ENCODE peak calls at places on chromosomes 6 and 20, in ten cellular contexts. F is LHCN-M2; M is activated T-cell treated with anti-CD3 and anti-CD28 coated beads, Interleukin-2, amount 50 U/mL, for 72 hours; Z is left colon; A is activated CD8-positive, alpha-beta T cell treated with anti-CD3 and anti-CD28 coated beads, Interleukin-2, amount 10 ng/mL, durations not matched to agents 7 days and 5 days; S is lower leg skin; Q is nephron progenitor cell; D is NCI-H2029; O is GM20000; C is AG08395. X is an unnamed sample.

GRCh38 chr20:47353697-47354387 is 2.7 kb downstream of the ZMYND8 start:
- DNase-seq in F (no peak), M (no peak), Z (no peak), A (no peak), S (no peak), Q (no peak), D (no peak), O (no peak), C (no peak), X (no peak)

GRCh38 chr6:32886674-32887383 is 32.8 kb downstream of the PSMB9 start:
- DNase-seq in F (peak), M (no peak), Z (no peak), A (no peak), S (no peak), Q (no peak), D (no peak), O (no peak), C (peak), X (no peak)

GRCh38 chr6:169960891-169961611 is 209.6 kb downstream of the ERMARD start:
- DNase-seq in F (no peak), M (no peak), Z (no peak), A (no peak), S (no peak), Q (no peak), D (no peak), O (no peak), C (no peak), X (no peak)

GRCh38 chr20:51118985-51119527 is 96.1 kb upstream of the KCNG1 start:
- DNase-seq in F (no peak), M (no peak), Z (no peak), A (no peak), S (no peak), Q (no peak), D (no peak), O (no peak), C (no peak), X (no peak)

GRCh38 chr6:103715269-103715668 is 1144.5 kb downstream of the HACE1 start:
- DNase-seq in F (no peak), M (no peak), Z (no peak), A (no peak), S (no peak), Q (no peak), D (no peak), O (no peak), C (no peak), X (no peak)

GRCh38 chr6:81451787-81452186 is 300.7 kb downstream of the TENT5A start:
- DNase-seq in F (peak), M (peak), Z (no peak), A (no peak), S (no peak), Q (no peak), D (peak), O (peak), C (peak), X (peak)

GRCh38 chr20:32235331-32236047 is 27.8 kb downstream of the POFUT1 start:
- DNase-seq in F (no peak), M (no peak), Z (peak), A (no peak), S (no peak), Q (no peak), D (no peak), O (no peak), C (no peak), X (no peak)

GRCh38 chr6:2803731-2804429 is 37.8 kb downstream of the SERPINB1 start:
- DNase-seq in F (no peak), M (no peak), Z (no peak), A (no peak), S (no peak), Q (no peak), D (no peak), O (no peak), C (no peak), X (no peak)

GRCh38 chr6:34901930-34902329 is 12.9 kb downstream of the ANKS1A start:
- DNase-seq in F (no peak), M (no peak), Z (no peak), A (no peak), S (no peak), Q (no peak), D (no peak), O (no peak), C (peak), X (no peak)

GRCh38 chr20:44746367-44747165 is 901 bp downstream of the KCNK15 start:
- DNase-seq in F (no peak), M (no peak), Z (no peak), A (no peak), S (no peak), Q (no peak), D (peak), O (no peak), C (no peak), X (no peak)

GRCh38 chr6:2899596-2899995 is 3.5 kb downstream of the SERPINB9 start:
- DNase-seq in F (no peak), M (peak), Z (no peak), A (peak), S (no peak), Q (no peak), D (no peak), O (peak), C (no peak), X (peak)

GRCh38 chr6:90537027-90537426 is 49.8 kb downstream of the MAP3K7 start:
- DNase-seq in F (peak), M (no peak), Z (no peak), A (no peak), S (no peak), Q (no peak), D (no peak), O (no peak), C (peak), X (no peak)

GRCh38 chr20:56359212-56360132 is 698 bp downstream of the FAM210B start:
- DNase-seq in F (peak), M (peak), Z (peak), A (no peak), S (peak), Q (peak), D (no peak), O (no peak), C (peak), X (peak)

GRCh38 chr6:162416845-162417537 is 310.6 kb downstream of the PRKN start:
- DNase-seq in F (no peak), M (no peak), Z (no peak), A (no peak), S (no peak), Q (no peak), D (no peak), O (no peak), C (peak), X (no peak)

GRCh38 chr20:24657211-24657610 is 187.8 kb downstream of the SYNDIG1 start:
- DNase-seq in F (no peak), M (no peak), Z (no peak), A (no peak), S (no peak), Q (peak), D (peak), O (no peak), C (no peak), X (no peak)

GRCh38 chr6:34992353-34992752 is 103.3 kb downstream of the ANKS1A start:
- DNase-seq in F (no peak), M (no peak), Z (no peak), A (no peak), S (no peak), Q (no peak), D (no peak), O (no peak), C (no peak), X (no peak)

GRCh38 chr20:38680492-38681118 is 43.7 kb upstream of the SLC32A1 start:
- DNase-seq in F (peak), M (peak), Z (no peak), A (peak), S (no peak), Q (peak), D (no peak), O (peak), C (peak), X (no peak)

GRCh38 chr20:56429496-56429895 is 17.4 kb downstream of the CASS4 start:
- DNase-seq in F (peak), M (no peak), Z (no peak), A (no peak), S (no peak), Q (no peak), D (no peak), O (no peak), C (peak), X (no peak)

GRCh38 chr6:111664565-111665039 is 58.9 kb upstream of the TRAF3IP2 start:
- DNase-seq in F (no peak), M (no peak), Z (no peak), A (no peak), S (no peak), Q (no peak), D (no peak), O (no peak), C (peak), X (no peak)

GRCh38 chr6:111087871-111088667 is 766 bp downstream of the SLC16A10 start:
- DNase-seq in F (no peak), M (peak), Z (peak), A (peak), S (no peak), Q (peak), D (no peak), O (peak), C (no peak), X (peak)

GRCh38 chr6:43877021-43877420 is 107.0 kb downstream of the VEGFA start:
- DNase-seq in F (no peak), M (no peak), Z (no peak), A (no peak), S (no peak), Q (no peak), D (no peak), O (no peak), C (no peak), X (no peak)

GRCh38 chr6:18632670-18633410 is 245.7 kb downstream of the RNF144B start:
- DNase-seq in F (peak), M (no peak), Z (no peak), A (no peak), S (no peak), Q (no peak), D (no peak), O (no peak), C (peak), X (no peak)

GRCh38 chr20:5918856-5919633 is 31.3 kb downstream of the TRMT6 start:
- DNase-seq in F (peak), M (peak), Z (no peak), A (peak), S (no peak), Q (no peak), D (peak), O (no peak), C (peak), X (no peak)

GRCh38 chr6:22087960-22088716 is 208.7 kb downstream of the PRL start:
- DNase-seq in F (no peak), M (no peak), Z (no peak), A (no peak), S (no peak), Q (no peak), D (no peak), O (no peak), C (no peak), X (no peak)

GRCh38 chr6:36595168-36595818 is 1.1 kb downstream of the SRSF3 start:
- DNase-seq in F (peak), M (peak), Z (peak), A (peak), S (peak), Q (no peak), D (peak), O (no peak), C (no peak), X (no peak)

GRCh38 chr6:85452441-85452881 is 2.6 kb downstream of the NT5E start:
- DNase-seq in F (peak), M (no peak), Z (no peak), A (no peak), S (no peak), Q (no peak), D (no peak), O (no peak), C (peak), X (no peak)

GRCh38 chr6:161211380-161212035 is 62.4 kb downstream of the AGPAT4 start:
- DNase-seq in F (peak), M (no peak), Z (no peak), A (no peak), S (no peak), Q (no peak), D (no peak), O (no peak), C (no peak), X (no peak)

GRCh38 chr6:148239777-148240462 is 102.7 kb upstream of the SASH1 start:
- DNase-seq in F (no peak), M (no peak), Z (no peak), A (no peak), S (no peak), Q (no peak), D (no peak), O (no peak), C (no peak), X (no peak)

GRCh38 chr6:18405477-18406293 is 18.5 kb downstream of the RNF144B start:
- DNase-seq in F (peak), M (no peak), Z (no peak), A (no peak), S (no peak), Q (no peak), D (no peak), O (no peak), C (peak), X (no peak)

GRCh38 chr6:15329154-15329781 is 83.4 kb downstream of the JARID2 start:
- DNase-seq in F (peak), M (no peak), Z (no peak), A (no peak), S (no peak), Q (no peak), D (no peak), O (no peak), C (peak), X (no peak)